ENCODE peak calls at places on chromosomes 11 and 22, in seven cellular contexts. P, W, J, F, T, M and D are unnamed samples.

GRCh38 chr11:58923300-58923788 is 15.9 kb upstream of the GLYATL1 start:
- DNase-seq in F (no peak), W (peak), J (peak), T (peak), M (no peak), P (peak), D (peak)

GRCh38 chr11:88414385-88414861 is 76.9 kb upstream of the CTSC start:
- DNase-seq in F (no peak), T (no peak), M (peak), P (peak), W (no peak), J (no peak), D (peak)

GRCh38 chr22:23114721-23115020 is 27.1 kb downstream of the RSPH14 start:
- DNase-seq in P (no peak), M (no peak), J (no peak), W (no peak), F (no peak), T (no peak), D (no peak)

GRCh38 chr22:32341122-32341740 is 16.4 kb upstream of the RFPL3 start:
- DNase-seq in P (no peak), M (no peak), W (no peak), T (no peak), F (no peak), J (no peak), D (no peak)

GRCh38 chr11:6567371-6567745 is 36.1 kb downstream of the RRP8 start:
- DNase-seq in M (no peak), F (no peak), W (no peak), J (no peak), P (no peak), T (no peak), D (no peak)

GRCh38 chr11:26805001-26805400 is 83.1 kb upstream of the SLC5A12 start:
- DNase-seq in J (no peak), F (no peak), W (no peak), M (no peak), P (no peak), T (no peak), D (no peak)

GRCh38 chr11:21814169-21814568 is 378.7 kb upstream of the ANO5 start:
- DNase-seq in F (no peak), M (no peak), P (no peak), T (no peak), W (no peak), J (no peak), D (no peak)

GRCh38 chr11:93513763-93514162 is 29.4 kb downstream of the SMCO4 start:
- DNase-seq in F (no peak), W (no peak), T (no peak), P (no peak), J (no peak), M (no peak), D (no peak)

GRCh38 chr22:42699953-42700352 is 20.7 kb downstream of the A4GALT start:
- DNase-seq in P (no peak), J (no peak), W (no peak), T (no peak), F (no peak), M (no peak), D (no peak)

GRCh38 chr22:40396882-40397281 is 26.5 kb downstream of the SGSM3 start:
- DNase-seq in W (no peak), M (peak), T (peak), P (peak), J (no peak), F (no peak), D (no peak)

GRCh38 chr11:31141804-31142203 is 227.7 kb downstream of the DCDC1 start:
- DNase-seq in W (peak), F (no peak), M (no peak), P (no peak), T (no peak), J (no peak), D (peak)

GRCh38 chr11:80330302-80330701 is 889.5 kb upstream of the TENM4 start:
- DNase-seq in P (no peak), M (no peak), J (no peak), F (no peak), T (no peak), W (no peak), D (no peak)

GRCh38 chr11:10473371-10473770 is 18.3 kb downstream of the AMPD3 start:
- DNase-seq in T (no peak), W (no peak), F (no peak), M (no peak), P (no peak), J (no peak), D (no peak)

GRCh38 chr11:67118059-67118766 is 850 bp upstream of the KDM2A start:
- DNase-seq in W (peak), F (no peak), T (peak), P (no peak), M (peak), J (no peak), D (no peak)

GRCh38 chr11:104152941-104153340 is 11.0 kb downstream of the PDGFD start:
- DNase-seq in P (no peak), T (no peak), M (no peak), F (no peak), J (no peak), W (no peak), D (no peak)

GRCh38 chr22:50267591-50268390 is 2.4 kb downstream of the MAPK11 start:
- DNase-seq in P (no peak), J (peak), M (no peak), W (peak), T (peak), F (no peak), D (no peak)

GRCh38 chr11:122044086-122044485 is 71.9 kb downstream of the BLID start:
- DNase-seq in M (no peak), P (no peak), W (no peak), T (no peak), F (no peak), J (no peak), D (no peak)

GRCh38 chr11:130024356-130024755 is 21.7 kb upstream of the PRDM10 start:
- DNase-seq in M (no peak), F (no peak), J (peak), W (no peak), P (no peak), T (no peak), D (no peak)

GRCh38 chr22:48070760-48071159 is 1308.3 kb downstream of the TBC1D22A start:
- DNase-seq in P (no peak), J (no peak), F (no peak), M (no peak), T (peak), W (no peak), D (no peak)

GRCh38 chr22:40176921-40177737 is 596 bp upstream of the TNRC6B start:
- DNase-seq in P (no peak), M (no peak), T (peak), W (no peak), F (no peak), J (peak), D (peak)

GRCh38 chr11:37804666-37805065 is 1206.6 kb upstream of the RAG2 start:
- DNase-seq in W (no peak), P (no peak), M (no peak), F (no peak), J (no peak), T (no peak), D (no peak)

GRCh38 chr11:44774736-44775135 is 48.0 kb downstream of the TSPAN18 start:
- DNase-seq in P (no peak), T (no peak), J (no peak), M (no peak), F (no peak), W (no peak), D (no peak)

GRCh38 chr11:92329137-92329536 is 104.5 kb downstream of the FAT3 start:
- DNase-seq in M (no peak), P (no peak), T (no peak), F (no peak), J (no peak), W (no peak), D (no peak)

GRCh38 chr22:23078462-23078787 is 8.1 kb downstream of the GNAZ start:
- DNase-seq in P (no peak), W (no peak), J (no peak), M (no peak), F (no peak), T (no peak), D (no peak)

GRCh38 chr11:97610000-97610399 is 1220.2 kb downstream of the JRKL start:
- DNase-seq in P (no peak), T (peak), W (no peak), J (peak), M (no peak), F (no peak), D (no peak)